ENCODE peak calls at places on chromosomes 7 and 10, in six cellular contexts. One of them, this sample, is unnamed.

GRCh38 chr7:44565097-44565794 is 8.5 kb downstream of the DDX56 start:
- DNase-seq in pancreas: peak; percentile 78
- DNase-seq in cardiac fibroblast: peak; percentile 75
- DNase-seq in mesenchymal stem cell: peak; percentile 65
- DNase-seq in stimulated activated naive CD8-positive, alpha-beta T cell treated with anti-CD3 and anti-CD28 coated beads, Interleukin-15, Interleukin-2, amounts not matched to agents 100 U/mL and 50 U/mL, for 24 hours: peak; percentile 71
- DNase-seq in HCT116: no peak
- DNase-seq in this sample: peak; percentile 70

GRCh38 chr7:24819916-24820689 is 62.8 kb upstream of the GSDME start:
- DNase-seq in HCT116: peak; percentile 84
- DNase-seq in mesenchymal stem cell: peak; percentile 87
- DNase-seq in stimulated activated naive CD8-positive, alpha-beta T cell treated with anti-CD3 and anti-CD28 coated beads, Interleukin-15, Interleukin-2, amounts not matched to agents 100 U/mL and 50 U/mL, for 24 hours: peak; percentile 82
- DNase-seq in cardiac fibroblast: peak; percentile 91
- DNase-seq in pancreas: peak; percentile 85
- DNase-seq in this sample: peak; percentile 93

GRCh38 chr7:55241958-55242357 is 123.2 kb upstream of the LANCL2 start:
- DNase-seq in mesenchymal stem cell: no peak
- DNase-seq in pancreas: no peak
- DNase-seq in HCT116: no peak
- DNase-seq in cardiac fibroblast: no peak
- DNase-seq in stimulated activated naive CD8-positive, alpha-beta T cell treated with anti-CD3 and anti-CD28 coated beads, Interleukin-15, Interleukin-2, amounts not matched to agents 100 U/mL and 50 U/mL, for 24 hours: no peak
- DNase-seq in this sample: no peak

GRCh38 chr10:120969219-120969645 is 118.1 kb downstream of the WDR11 start:
- DNase-seq in pancreas: no peak
- DNase-seq in stimulated activated naive CD8-positive, alpha-beta T cell treated with anti-CD3 and anti-CD28 coated beads, Interleukin-15, Interleukin-2, amounts not matched to agents 100 U/mL and 50 U/mL, for 24 hours: no peak
- DNase-seq in cardiac fibroblast: no peak
- DNase-seq in HCT116: no peak
- DNase-seq in mesenchymal stem cell: peak; percentile 47
- DNase-seq in this sample: no peak

GRCh38 chr10:13099666-13100348 is at the start of gene OPTN:
- DNase-seq in pancreas: peak; percentile 76
- DNase-seq in cardiac fibroblast: peak; percentile 81
- DNase-seq in HCT116: peak; percentile 64
- DNase-seq in stimulated activated naive CD8-positive, alpha-beta T cell treated with anti-CD3 and anti-CD28 coated beads, Interleukin-15, Interleukin-2, amounts not matched to agents 100 U/mL and 50 U/mL, for 24 hours: peak; percentile 83
- DNase-seq in mesenchymal stem cell: peak; percentile 92
- DNase-seq in this sample: peak; percentile 79

GRCh38 chr7:151342102-151342646 is 562 bp downstream of the NUB1 start:
- DNase-seq in cardiac fibroblast: no peak
- DNase-seq in pancreas: no peak
- DNase-seq in mesenchymal stem cell: no peak
- DNase-seq in stimulated activated naive CD8-positive, alpha-beta T cell treated with anti-CD3 and anti-CD28 coated beads, Interleukin-15, Interleukin-2, amounts not matched to agents 100 U/mL and 50 U/mL, for 24 hours: no peak
- DNase-seq in HCT116: no peak
- DNase-seq in this sample: no peak

GRCh38 chr10:100167521-100168312 is 18.1 kb downstream of the ERLIN1 start:
- DNase-seq in HCT116: no peak
- DNase-seq in pancreas: no peak
- DNase-seq in cardiac fibroblast: no peak
- DNase-seq in stimulated activated naive CD8-positive, alpha-beta T cell treated with anti-CD3 and anti-CD28 coated beads, Interleukin-15, Interleukin-2, amounts not matched to agents 100 U/mL and 50 U/mL, for 24 hours: no peak
- DNase-seq in mesenchymal stem cell: peak; percentile 26
- DNase-seq in this sample: no peak

GRCh38 chr10:48598243-48598935 is 6.5 kb downstream of the ARHGAP22 start:
- DNase-seq in HCT116: no peak
- DNase-seq in cardiac fibroblast: no peak
- DNase-seq in pancreas: no peak
- DNase-seq in mesenchymal stem cell: no peak
- DNase-seq in stimulated activated naive CD8-positive, alpha-beta T cell treated with anti-CD3 and anti-CD28 coated beads, Interleukin-15, Interleukin-2, amounts not matched to agents 100 U/mL and 50 U/mL, for 24 hours: no peak
- DNase-seq in this sample: no peak

GRCh38 chr10:51832652-51833383 is 133.4 kb upstream of the CSTF2T start:
- DNase-seq in pancreas: no peak
- DNase-seq in cardiac fibroblast: peak; percentile 74
- DNase-seq in stimulated activated naive CD8-positive, alpha-beta T cell treated with anti-CD3 and anti-CD28 coated beads, Interleukin-15, Interleukin-2, amounts not matched to agents 100 U/mL and 50 U/mL, for 24 hours: no peak
- DNase-seq in mesenchymal stem cell: peak; percentile 72
- DNase-seq in HCT116: peak; percentile 79
- DNase-seq in this sample: peak; percentile 89

GRCh38 chr10:14032406-14032998 is 298.2 kb downstream of the FRMD4A start:
- DNase-seq in HCT116: peak; percentile 2
- DNase-seq in cardiac fibroblast: no peak
- DNase-seq in pancreas: no peak
- DNase-seq in stimulated activated naive CD8-positive, alpha-beta T cell treated with anti-CD3 and anti-CD28 coated beads, Interleukin-15, Interleukin-2, amounts not matched to agents 100 U/mL and 50 U/mL, for 24 hours: peak; percentile 57
- DNase-seq in mesenchymal stem cell: no peak
- DNase-seq in this sample: peak; percentile 23

GRCh38 chr10:79266543-79267312 is 80.5 kb upstream of the PPIF start:
- DNase-seq in stimulated activated naive CD8-positive, alpha-beta T cell treated with anti-CD3 and anti-CD28 coated beads, Interleukin-15, Interleukin-2, amounts not matched to agents 100 U/mL and 50 U/mL, for 24 hours: peak; percentile 43
- DNase-seq in cardiac fibroblast: peak; percentile 94
- DNase-seq in mesenchymal stem cell: peak; percentile 98
- DNase-seq in pancreas: no peak
- DNase-seq in HCT116: no peak
- DNase-seq in this sample: peak; percentile 93

GRCh38 chr10:86671419-86671818 is 3.1 kb downstream of the LDB3 start:
- DNase-seq in HCT116: no peak
- DNase-seq in stimulated activated naive CD8-positive, alpha-beta T cell treated with anti-CD3 and anti-CD28 coated beads, Interleukin-15, Interleukin-2, amounts not matched to agents 100 U/mL and 50 U/mL, for 24 hours: no peak
- DNase-seq in pancreas: no peak
- DNase-seq in mesenchymal stem cell: no peak
- DNase-seq in cardiac fibroblast: no peak
- DNase-seq in this sample: no peak

GRCh38 chr7:41916450-41916927 is 213.6 kb upstream of the INHBA start:
- DNase-seq in mesenchymal stem cell: peak; percentile 99
- DNase-seq in pancreas: no peak
- DNase-seq in cardiac fibroblast: peak; percentile 94
- DNase-seq in HCT116: no peak
- DNase-seq in stimulated activated naive CD8-positive, alpha-beta T cell treated with anti-CD3 and anti-CD28 coated beads, Interleukin-15, Interleukin-2, amounts not matched to agents 100 U/mL and 50 U/mL, for 24 hours: no peak
- DNase-seq in this sample: peak; percentile 96

GRCh38 chr10:48496831-48497792 is 107.8 kb downstream of the ARHGAP22 start:
- DNase-seq in mesenchymal stem cell: peak; percentile 69
- DNase-seq in stimulated activated naive CD8-positive, alpha-beta T cell treated with anti-CD3 and anti-CD28 coated beads, Interleukin-15, Interleukin-2, amounts not matched to agents 100 U/mL and 50 U/mL, for 24 hours: no peak
- DNase-seq in pancreas: no peak
- DNase-seq in cardiac fibroblast: peak; percentile 79
- DNase-seq in HCT116: no peak
- DNase-seq in this sample: peak; percentile 72

GRCh38 chr7:135964791-135965190 is 12.4 kb downstream of the MTPN start:
- DNase-seq in pancreas: no peak
- DNase-seq in stimulated activated naive CD8-positive, alpha-beta T cell treated with anti-CD3 and anti-CD28 coated beads, Interleukin-15, Interleukin-2, amounts not matched to agents 100 U/mL and 50 U/mL, for 24 hours: no peak
- DNase-seq in cardiac fibroblast: no peak
- DNase-seq in mesenchymal stem cell: no peak
- DNase-seq in HCT116: no peak
- DNase-seq in this sample: no peak

GRCh38 chr10:22010973-22011408 is 7.5 kb upstream of the DNAJC1 start:
- DNase-seq in pancreas: no peak
- DNase-seq in mesenchymal stem cell: peak; percentile 29
- DNase-seq in cardiac fibroblast: peak; percentile 58
- DNase-seq in HCT116: peak; percentile 18
- DNase-seq in stimulated activated naive CD8-positive, alpha-beta T cell treated with anti-CD3 and anti-CD28 coated beads, Interleukin-15, Interleukin-2, amounts not matched to agents 100 U/mL and 50 U/mL, for 24 hours: no peak
- DNase-seq in this sample: peak; percentile 57

GRCh38 chr10:106401161-106401560 is 763.3 kb downstream of the SORCS1 start:
- DNase-seq in pancreas: no peak
- DNase-seq in stimulated activated naive CD8-positive, alpha-beta T cell treated with anti-CD3 and anti-CD28 coated beads, Interleukin-15, Interleukin-2, amounts not matched to agents 100 U/mL and 50 U/mL, for 24 hours: no peak
- DNase-seq in cardiac fibroblast: peak; percentile 34
- DNase-seq in mesenchymal stem cell: no peak
- DNase-seq in HCT116: no peak
- DNase-seq in this sample: peak; percentile 56

GRCh38 chr10:29039659-29040309 is 249.1 kb upstream of the LYZL1 start:
- DNase-seq in HCT116: no peak
- DNase-seq in cardiac fibroblast: peak; percentile 95
- DNase-seq in pancreas: no peak
- DNase-seq in mesenchymal stem cell: peak; percentile 79
- DNase-seq in stimulated activated naive CD8-positive, alpha-beta T cell treated with anti-CD3 and anti-CD28 coated beads, Interleukin-15, Interleukin-2, amounts not matched to agents 100 U/mL and 50 U/mL, for 24 hours: no peak
- DNase-seq in this sample: peak; percentile 92

GRCh38 chr10:103852189-103852711 is 3.1 kb downstream of the SH3PXD2A start:
- DNase-seq in stimulated activated naive CD8-positive, alpha-beta T cell treated with anti-CD3 and anti-CD28 coated beads, Interleukin-15, Interleukin-2, amounts not matched to agents 100 U/mL and 50 U/mL, for 24 hours: no peak
- DNase-seq in cardiac fibroblast: peak; percentile 70
- DNase-seq in HCT116: no peak
- DNase-seq in mesenchymal stem cell: peak; percentile 97
- DNase-seq in pancreas: no peak
- DNase-seq in this sample: peak; percentile 44

GRCh38 chr10:4653160-4653559 is 172.8 kb upstream of the AKR1E2 start:
- DNase-seq in pancreas: no peak
- DNase-seq in HCT116: no peak
- DNase-seq in mesenchymal stem cell: no peak
- DNase-seq in cardiac fibroblast: no peak
- DNase-seq in stimulated activated naive CD8-positive, alpha-beta T cell treated with anti-CD3 and anti-CD28 coated beads, Interleukin-15, Interleukin-2, amounts not matched to agents 100 U/mL and 50 U/mL, for 24 hours: no peak
- DNase-seq in this sample: no peak

GRCh38 chr7:106591146-106591545 is 69.8 kb downstream of the CCDC71L start:
- DNase-seq in pancreas: no peak
- DNase-seq in HCT116: no peak
- DNase-seq in cardiac fibroblast: no peak
- DNase-seq in stimulated activated naive CD8-positive, alpha-beta T cell treated with anti-CD3 and anti-CD28 coated beads, Interleukin-15, Interleukin-2, amounts not matched to agents 100 U/mL and 50 U/mL, for 24 hours: no peak
- DNase-seq in mesenchymal stem cell: no peak
- DNase-seq in this sample: no peak

GRCh38 chr10:1886039-1886438 is 148.7 kb upstream of the ADARB2 start:
- DNase-seq in cardiac fibroblast: no peak
- DNase-seq in pancreas: no peak
- DNase-seq in mesenchymal stem cell: no peak
- DNase-seq in HCT116: no peak
- DNase-seq in stimulated activated naive CD8-positive, alpha-beta T cell treated with anti-CD3 and anti-CD28 coated beads, Interleukin-15, Interleukin-2, amounts not matched to agents 100 U/mL and 50 U/mL, for 24 hours: no peak
- DNase-seq in this sample: no peak

GRCh38 chr10:123459371-123460224 is 206.6 kb upstream of the GPR26 start:
- DNase-seq in stimulated activated naive CD8-positive, alpha-beta T cell treated with anti-CD3 and anti-CD28 coated beads, Interleukin-15, Interleukin-2, amounts not matched to agents 100 U/mL and 50 U/mL, for 24 hours: no peak
- DNase-seq in HCT116: no peak
- DNase-seq in mesenchymal stem cell: no peak
- DNase-seq in cardiac fibroblast: no peak
- DNase-seq in pancreas: no peak
- DNase-seq in this sample: no peak

GRCh38 chr7:106009511-106010226 is 46.6 kb downstream of the CDHR3 start:
- DNase-seq in cardiac fibroblast: peak; percentile 96
- DNase-seq in stimulated activated naive CD8-positive, alpha-beta T cell treated with anti-CD3 and anti-CD28 coated beads, Interleukin-15, Interleukin-2, amounts not matched to agents 100 U/mL and 50 U/mL, for 24 hours: peak; percentile 83
- DNase-seq in HCT116: peak; percentile 63
- DNase-seq in pancreas: peak; percentile 90
- DNase-seq in mesenchymal stem cell: peak; percentile 99
- DNase-seq in this sample: peak; percentile 93

GRCh38 chr7:782718-783449 is 49.4 kb upstream of the SUN1 start:
- DNase-seq in mesenchymal stem cell: no peak
- DNase-seq in pancreas: no peak
- DNase-seq in HCT116: no peak
- DNase-seq in stimulated activated naive CD8-positive, alpha-beta T cell treated with anti-CD3 and anti-CD28 coated beads, Interleukin-15, Interleukin-2, amounts not matched to agents 100 U/mL and 50 U/mL, for 24 hours: no peak
- DNase-seq in cardiac fibroblast: no peak
- DNase-seq in this sample: no peak

GRCh38 chr7:48708635-48709034 is 215.7 kb upstream of the CDC14C start:
- DNase-seq in stimulated activated naive CD8-positive, alpha-beta T cell treated with anti-CD3 and anti-CD28 coated beads, Interleukin-15, Interleukin-2, amounts not matched to agents 100 U/mL and 50 U/mL, for 24 hours: no peak
- DNase-seq in HCT116: no peak
- DNase-seq in mesenchymal stem cell: no peak
- DNase-seq in cardiac fibroblast: no peak
- DNase-seq in pancreas: no peak
- DNase-seq in this sample: no peak

GRCh38 chr10:78865518-78865835 is 203.3 kb upstream of the ZMIZ1 start:
- DNase-seq in cardiac fibroblast: peak; percentile 59
- DNase-seq in mesenchymal stem cell: no peak
- DNase-seq in HCT116: no peak
- DNase-seq in stimulated activated naive CD8-positive, alpha-beta T cell treated with anti-CD3 and anti-CD28 coated beads, Interleukin-15, Interleukin-2, amounts not matched to agents 100 U/mL and 50 U/mL, for 24 hours: no peak
- DNase-seq in pancreas: peak; percentile 29
- DNase-seq in this sample: peak; percentile 13

GRCh38 chr7:38052786-38053185 is 125.3 kb upstream of the STARD3NL start:
- DNase-seq in cardiac fibroblast: no peak
- DNase-seq in pancreas: no peak
- DNase-seq in HCT116: no peak
- DNase-seq in mesenchymal stem cell: no peak
- DNase-seq in stimulated activated naive CD8-positive, alpha-beta T cell treated with anti-CD3 and anti-CD28 coated beads, Interleukin-15, Interleukin-2, amounts not matched to agents 100 U/mL and 50 U/mL, for 24 hours: no peak
- DNase-seq in this sample: no peak

This sample was measured in fibroblast of pulmonary artery.